ENCODE peak calls at places on chromosomes 2 and 18, in ten cellular contexts. C is NCI-H510A; R is nucleus accumbens; L is COR-L47; J is midbrain; X is EL; K is HFFc6; G is stimulated activated CD4-positive, alpha-beta T cell treated with anti-CD3 and anti-CD28 coated beads, Interleukin-12 subunit alpha, Interleukin-12 subunit beta, amount 100 ng/mL, for 48 hours; S is RWPE1; Q is neural progenitor cell. T is an unnamed sample.

GRCh38 chr2:53970898-53971681 is at the start of gene PSME4:
- DNase-seq in L (peak; percentile 92), S (peak; percentile 88), Q (peak; percentile 96), X (peak; percentile 92), J (peak; percentile 91), G (peak; percentile 95), R (peak; percentile 96), C (peak; percentile 89), K (peak; percentile 81), T (peak; percentile 90)

GRCh38 chr2:157792345-157793052 is 83.6 kb downstream of the ACVR1 start:
- DNase-seq in X (peak; percentile 81), J (no peak), C (no peak), Q (no peak), R (no peak), K (peak; percentile 78), S (no peak), G (no peak), L (no peak), T (no peak)

GRCh38 chr18:35387367-35387685 is 10.2 kb upstream of the ZNF396 start:
- DNase-seq in S (no peak), R (no peak), G (no peak), Q (no peak), J (no peak), L (no peak), C (no peak), X (peak; percentile 54), K (no peak), T (no peak)

GRCh38 chr2:189661957-189662321 is 680 bp downstream of the ASNSD1 start:
- DNase-seq in X (no peak), L (no peak), J (peak; percentile 11), K (no peak), R (no peak), S (no peak), G (no peak), C (no peak), Q (no peak), T (no peak)

GRCh38 chr2:233850745-233851144 is 3.6 kb downstream of the HJURP start:
- DNase-seq in J (no peak), G (no peak), L (no peak), R (no peak), Q (no peak), K (no peak), S (no peak), X (no peak), C (no peak), T (no peak)

GRCh38 chr18:79399275-79400081 is 3.7 kb downstream of the NFATC1 start:
- DNase-seq in Q (no peak), R (no peak), C (no peak), S (no peak), L (no peak), J (no peak), K (no peak), X (no peak), G (no peak), T (no peak)

GRCh38 chr2:128789221-128789620 is 470.6 kb upstream of the HS6ST1 start:
- DNase-seq in C (no peak), X (no peak), K (no peak), G (no peak), R (no peak), J (no peak), L (no peak), Q (no peak), S (no peak), T (no peak)

GRCh38 chr2:37655442-37655841 is 16.0 kb downstream of the CDC42EP3 start:
- DNase-seq in K (no peak), R (no peak), J (no peak), Q (no peak), G (no peak), C (no peak), S (no peak), X (no peak), L (no peak), T (no peak)